ENCODE peak calls at places on chromosomes 4 and X, in six cellular contexts. U is fibroblast of mammary gland, C is GM10248, S is neural crest cell, F is left ventricle myocardium inferior, Q is AG04450. D is an unnamed sample.

GRCh38 chrX:47193475-47194241 is at the start of gene UBA1:
- DNase-seq in U (peak), C (peak), S (peak), F (peak), Q (peak), D (peak)

GRCh38 chr4:158936238-158936637 is 166.6 kb upstream of the RAPGEF2 start:
- DNase-seq in U (peak), C (no peak), S (no peak), F (no peak), Q (no peak), D (peak)

GRCh38 chr4:82896755-82897154 is 3.8 kb upstream of the THAP9 start:
- DNase-seq in U (no peak), C (no peak), S (no peak), F (no peak), Q (no peak), D (no peak)

GRCh38 chrX:43505759-43506158 is 150.3 kb upstream of the MAOA start:
- DNase-seq in U (peak), C (no peak), S (no peak), F (no peak), Q (no peak), D (no peak)

GRCh38 chrX:55818673-55819375 is 101.3 kb downstream of the RRAGB start:
- DNase-seq in U (no peak), C (no peak), S (no peak), F (no peak), Q (no peak), D (no peak)

GRCh38 chr4:2714918-2715317 is 41.2 kb downstream of the TNIP2 start:
- DNase-seq in U (no peak), C (no peak), S (no peak), F (no peak), Q (no peak), D (peak)

GRCh38 chr4:1036976-1037810 is 25.8 kb downstream of the FGFRL1 start:
- DNase-seq in U (no peak), C (no peak), S (no peak), F (no peak), Q (no peak), D (no peak)

GRCh38 chr4:37803348-37803973 is 23.0 kb upstream of the PGM2 start:
- DNase-seq in U (peak), C (peak), S (no peak), F (no peak), Q (no peak), D (peak)

GRCh38 chr4:173024203-173024602 is 144.4 kb upstream of the GALNT7 start:
- DNase-seq in U (no peak), C (no peak), S (no peak), F (no peak), Q (no peak), D (no peak)

GRCh38 chrX:136710324-136710951 is 62.5 kb downstream of the CD40LG start:
- DNase-seq in U (peak), C (peak), S (no peak), F (no peak), Q (no peak), D (peak)

GRCh38 chr4:102328045-102328444 is 17.2 kb downstream of the SLC39A8 start:
- DNase-seq in U (peak), C (no peak), S (no peak), F (no peak), Q (no peak), D (peak)

GRCh38 chr4:144575181-144575580 is 70.8 kb upstream of the HHIP start:
- DNase-seq in U (peak), C (no peak), S (no peak), F (no peak), Q (no peak), D (peak)

GRCh38 chr4:84235545-84235944 is 263.5 kb downstream of the NKX6-1 start:
- DNase-seq in U (no peak), C (peak), S (no peak), F (no peak), Q (no peak), D (no peak)

GRCh38 chrX:23773601-23774175 is 9.3 kb upstream of the SAT1 start:
- DNase-seq in U (no peak), C (peak), S (no peak), F (no peak), Q (no peak), D (no peak)

GRCh38 chr4:106032851-106033286 is 137.6 kb downstream of the NPNT start:
- DNase-seq in U (peak), C (no peak), S (no peak), F (no peak), Q (no peak), D (peak)

GRCh38 chr4:82801910-82802521 is 3.4 kb upstream of the SCD5 start:
- DNase-seq in U (peak), C (no peak), S (no peak), F (no peak), Q (no peak), D (peak)

GRCh38 chr4:141304346-141304745 is 83.7 kb downstream of the ZNF330 start:
- DNase-seq in U (no peak), C (no peak), S (no peak), F (no peak), Q (no peak), D (no peak)

GRCh38 chrX:50971390-50971789 is 60.9 kb downstream of the BMP15 start:
- DNase-seq in U (peak), C (no peak), S (no peak), F (no peak), Q (no peak), D (peak)

GRCh38 chr4:151025759-151026158 is 10.7 kb upstream of the LRBA start:
- DNase-seq in U (no peak), C (no peak), S (no peak), F (no peak), Q (no peak), D (no peak)

DNA sequence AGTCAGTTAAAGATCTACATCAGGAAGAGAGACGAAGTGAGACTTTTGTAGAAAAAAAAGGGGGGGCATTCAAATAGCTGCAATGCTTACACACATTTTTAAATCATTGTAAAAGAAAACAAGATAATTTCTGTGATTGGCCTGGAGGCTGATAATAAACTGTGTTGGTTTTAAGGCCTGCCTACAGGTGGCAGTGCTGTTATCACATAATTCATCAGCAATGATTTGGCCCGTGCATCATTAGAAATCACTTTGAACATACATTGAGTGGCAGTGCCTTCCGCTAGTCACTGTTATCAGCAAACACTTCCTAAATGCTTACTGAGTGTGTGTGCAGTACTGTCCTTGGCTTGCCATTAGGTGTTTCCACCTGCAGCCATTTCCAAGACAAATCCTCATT is 831.9 kb downstream of the TRIML1 start:
- DNase-seq in U (peak), C (no peak), S (no peak), F (no peak), Q (no peak), D (no peak)
- TF ChIP-seq CTCF in U (peak), C (no peak), S (peak), F (peak), Q (peak), D (no peak)

GRCh38 chr4:108126806-108127205 is 41.9 kb downstream of the LEF1 start:
- DNase-seq in U (no peak), C (no peak), S (no peak), F (no peak), Q (no peak), D (no peak)

GRCh38 chr4:108129226-108129625 is 39.5 kb downstream of the LEF1 start:
- DNase-seq in U (no peak), C (no peak), S (no peak), F (no peak), Q (no peak), D (no peak)

GRCh38 chr4:108135549-108136209 is 33.1 kb downstream of the LEF1 start:
- DNase-seq in U (no peak), C (no peak), S (peak), F (no peak), Q (no peak), D (no peak)

GRCh38 chr4:108130955-108131354 is 37.8 kb downstream of the LEF1 start:
- DNase-seq in U (no peak), C (no peak), S (no peak), F (no peak), Q (no peak), D (no peak)
- TF ChIP-seq CTCF in U (peak), C (no peak), S (no peak), F (no peak), Q (no peak), D (peak)

GRCh38 chr4:41820473-41820872 is 71.9 kb upstream of the PHOX2B start:
- DNase-seq in U (no peak), C (no peak), S (no peak), F (no peak), Q (no peak), D (no peak)

GRCh38 chr4:41819621-41820020 is 71.1 kb upstream of the PHOX2B start:
- DNase-seq in U (no peak), C (no peak), S (no peak), F (no peak), Q (no peak), D (no peak)

GRCh38 chr4:41815478-41815877 is 67.0 kb upstream of the PHOX2B start:
- DNase-seq in U (no peak), C (no peak), S (no peak), F (no peak), Q (no peak), D (no peak)

DNA sequence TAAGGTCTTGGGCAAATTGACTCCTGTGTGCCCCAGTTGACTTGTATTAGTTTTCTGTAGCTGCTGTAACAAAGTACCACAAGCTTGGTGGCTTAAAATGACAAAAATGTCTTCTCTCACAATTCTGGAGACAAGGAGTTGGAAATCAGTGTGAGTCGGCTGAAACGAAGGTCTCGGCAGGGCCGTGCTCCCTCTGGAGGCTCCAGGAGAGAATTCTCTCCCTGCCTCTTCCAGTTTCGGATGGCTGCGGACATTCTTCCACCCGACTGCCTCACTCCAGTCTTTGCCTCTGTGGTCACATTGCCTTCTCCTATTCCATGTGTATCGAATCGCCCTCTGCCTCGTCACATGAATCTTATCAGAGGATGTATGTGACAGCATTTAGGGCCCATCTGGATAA is 66.0 kb upstream of the PHOX2B start:
- DNase-seq in U (no peak), C (no peak), S (peak), F (no peak), Q (peak), D (peak)
- TF ChIP-seq CTCF in U (peak), C (no peak), S (peak), F (peak), Q (peak), D (peak)

GRCh38 chrX:115360220-115360781 is 70.8 kb downstream of the LUZP4 start:
- DNase-seq in U (peak), C (no peak), S (no peak), F (no peak), Q (no peak), D (peak)

GRCh38 chrX:115367455-115367854 is 77.9 kb downstream of the LUZP4 start:
- DNase-seq in U (peak), C (no peak), S (no peak), F (no peak), Q (no peak), D (peak)

GRCh38 chrX:115364625-115365024 is 75.1 kb downstream of the LUZP4 start:
- DNase-seq in U (no peak), C (no peak), S (no peak), F (no peak), Q (no peak), D (no peak)

GRCh38 chrX:115366535-115366934 is 77.0 kb downstream of the LUZP4 start:
- DNase-seq in U (no peak), C (no peak), S (no peak), F (no peak), Q (no peak), D (no peak)

DNA sequence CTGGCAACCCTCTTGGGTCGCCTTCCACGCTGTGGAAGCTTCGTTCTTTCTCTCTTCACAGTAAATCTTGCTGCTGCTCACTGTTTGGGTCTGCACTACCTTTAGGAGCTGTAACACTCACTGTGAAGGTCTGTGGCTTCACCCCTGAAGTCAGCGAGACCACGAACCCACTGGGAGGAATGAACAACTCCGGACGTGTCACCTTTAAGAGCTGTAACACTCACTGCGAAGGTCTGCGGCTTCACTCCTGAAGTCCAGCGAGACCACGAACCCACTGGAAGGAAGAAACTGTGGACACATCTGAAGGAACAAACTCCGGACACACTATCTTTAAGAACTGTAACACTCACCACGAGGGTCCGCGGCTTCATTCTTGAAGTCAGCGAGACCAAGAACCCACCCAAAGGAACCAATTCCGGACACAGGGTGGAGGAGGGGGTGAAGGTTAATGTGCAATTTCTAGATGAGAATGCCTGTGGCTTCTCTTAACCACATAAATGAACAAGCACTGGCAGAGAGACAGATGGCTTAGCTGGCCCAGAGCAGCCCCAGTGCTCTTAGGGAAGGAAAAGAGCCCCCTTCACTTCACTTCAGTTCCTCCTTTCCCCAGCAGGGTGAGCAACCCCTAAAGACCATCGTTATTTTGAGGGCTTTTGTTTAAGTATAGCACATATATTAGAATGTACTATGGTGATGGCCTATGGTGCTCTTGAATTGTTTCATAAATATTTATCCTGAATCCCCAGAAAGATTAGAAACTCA is 73.0 kb downstream of the LUZP4 start:
- DNase-seq in U (peak), C (no peak), S (no peak), F (no peak), Q (no peak), D (peak)
- TF ChIP-seq CTCF in U (no peak), C (no peak), S (peak), F (no peak), Q (peak), D (peak)

GRCh38 chr4:179871726-179872125 is 2371.5 kb upstream of the TENM3 start:
- DNase-seq in U (no peak), C (no peak), S (no peak), F (no peak), Q (no peak), D (no peak)

GRCh38 chr4:179872751-179873150 is 2370.5 kb upstream of the TENM3 start:
- DNase-seq in U (no peak), C (no peak), S (no peak), F (no peak), Q (no peak), D (no peak)

GRCh38 chr4:179867300-179867878 is 2375.8 kb upstream of the TENM3 start:
- DNase-seq in U (peak), C (peak), S (peak), F (no peak), Q (peak), D (no peak)
- TF ChIP-seq CTCF in U (peak), C (peak), S (peak), F (peak), Q (peak), D (no peak)

DNA sequence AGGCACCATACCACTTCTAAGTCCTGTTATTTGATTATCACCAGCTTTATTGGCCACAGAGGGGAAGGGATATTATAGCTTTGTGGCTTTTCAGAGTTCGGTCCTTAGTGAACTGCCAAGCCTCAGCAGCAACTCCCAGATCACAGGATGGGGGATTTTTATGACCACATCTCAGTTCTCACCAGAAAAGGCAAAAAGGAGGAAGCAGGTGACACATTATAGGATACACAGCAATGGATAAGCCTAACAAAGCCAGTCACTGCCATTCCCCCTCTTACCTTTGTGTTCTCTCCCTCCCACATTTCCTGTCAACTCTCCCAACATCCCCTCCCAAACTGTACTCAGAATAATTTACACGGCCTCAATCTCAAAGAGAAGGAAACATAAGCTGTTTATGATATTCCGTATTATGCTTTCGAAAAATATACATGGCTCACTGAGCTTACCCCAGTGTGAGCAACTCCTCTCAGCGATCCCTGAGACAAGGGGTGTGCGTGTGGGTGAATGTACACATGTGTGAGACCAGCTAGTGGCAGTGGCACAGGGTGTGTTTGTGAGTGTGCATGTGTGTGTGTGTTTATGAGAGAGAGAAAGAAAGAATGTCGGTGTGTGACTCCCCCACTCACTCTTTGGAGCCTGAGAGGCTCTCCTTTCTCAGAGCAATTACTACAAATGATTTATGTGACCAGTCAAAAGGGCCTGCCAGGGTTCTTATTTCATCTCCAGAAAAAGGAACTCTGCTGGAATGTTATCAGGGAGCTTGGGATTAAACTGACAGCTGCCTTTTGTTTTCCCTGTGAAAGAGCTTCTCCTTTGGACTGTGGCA is 143.0 kb downstream of the MGST2 start:
- DNase-seq in U (no peak), C (no peak), S (no peak), F (no peak), Q (no peak), D (peak)
- TF ChIP-seq CTCF in U (no peak), C (no peak), S (no peak), F (no peak), Q (no peak), D (no peak)

GRCh38 chrX:131816551-131817136 is 206.5 kb upstream of the STK26 start:
- DNase-seq in U (peak), C (peak), S (no peak), F (no peak), Q (no peak), D (peak)
- TF ChIP-seq CTCF in U (peak), C (peak), S (no peak), F (peak), Q (no peak), D (peak)

D was measured in fibroblast of the aortic adventitia.